ENCODE peak calls at places on chromosomes 3 and 15, in six cellular contexts. C is GM12878, T is HepG2, O is SK-N-SH, Z is A549, V is IMR-90. Y is an unnamed sample.

GRCh38 chr3:23540600-23540999 is 265.2 kb upstream of the UBE2E1 start:
- DNase-seq in C (no peak), T (peak), O (no peak), Z (no peak), V (no peak), Y (no peak)

GRCh38 chr3:141656771-141657170 is 81.3 kb upstream of the RNF7 start:
- DNase-seq in C (no peak), T (no peak), O (no peak), Z (no peak), V (peak), Y (no peak)

GRCh38 chr3:114144909-114145688 is 33.8 kb downstream of the DRD3 start:
- DNase-seq in C (no peak), T (no peak), O (no peak), Z (no peak), V (peak), Y (no peak)

GRCh38 chr3:26376131-26376530 is 246.4 kb upstream of the LRRC3B start:
- DNase-seq in C (no peak), T (no peak), O (no peak), Z (no peak), V (no peak), Y (no peak)

GRCh38 chr3:3729261-3729660 is 70.0 kb upstream of the LRRN1 start:
- DNase-seq in C (no peak), T (no peak), O (no peak), Z (no peak), V (no peak), Y (no peak)

GRCh38 chr3:14425574-14426304 is 23.3 kb downstream of the SLC6A6 start:
- DNase-seq in C (no peak), T (no peak), O (no peak), Z (no peak), V (no peak), Y (no peak)

GRCh38 chr3:171786997-171787396 is 23.3 kb downstream of the PLD1 start:
- DNase-seq in C (no peak), T (no peak), O (no peak), Z (no peak), V (no peak), Y (no peak)

GRCh38 chr3:30551927-30552326 is 54.5 kb upstream of the TGFBR2 start:
- DNase-seq in C (no peak), T (no peak), O (no peak), Z (no peak), V (no peak), Y (no peak)

GRCh38 chr3:29064085-29064484 is 216.8 kb upstream of the RBMS3 start:
- DNase-seq in C (no peak), T (no peak), O (no peak), Z (no peak), V (peak), Y (no peak)

GRCh38 chr15:33735637-33736247 is 232.6 kb upstream of the CHRM5 start:
- DNase-seq in C (no peak), T (peak), O (peak), Z (peak), V (peak), Y (no peak)

GRCh38 chr3:13703071-13703470 is 154.1 kb downstream of the FBLN2 start:
- DNase-seq in C (no peak), T (no peak), O (no peak), Z (no peak), V (no peak), Y (no peak)

GRCh38 chr15:67928666-67929065 is 88.8 kb upstream of the RNU6-1 start:
- DNase-seq in C (no peak), T (no peak), O (no peak), Z (no peak), V (no peak), Y (no peak)

GRCh38 chr15:67930720-67931119 is 90.9 kb upstream of the RNU6-1 start:
- DNase-seq in C (no peak), T (no peak), O (no peak), Z (no peak), V (no peak), Y (no peak)

GRCh38 chr15:67925182-67925581 is 85.3 kb upstream of the RNU6-1 start:
- DNase-seq in C (no peak), T (no peak), O (no peak), Z (no peak), V (no peak), Y (no peak)

GRCh38 chr15:67924359-67924974 is 84.6 kb upstream of the RNU6-1 start:
- DNase-seq in C (no peak), T (no peak), O (no peak), Z (no peak), V (no peak), Y (no peak)

DNA sequence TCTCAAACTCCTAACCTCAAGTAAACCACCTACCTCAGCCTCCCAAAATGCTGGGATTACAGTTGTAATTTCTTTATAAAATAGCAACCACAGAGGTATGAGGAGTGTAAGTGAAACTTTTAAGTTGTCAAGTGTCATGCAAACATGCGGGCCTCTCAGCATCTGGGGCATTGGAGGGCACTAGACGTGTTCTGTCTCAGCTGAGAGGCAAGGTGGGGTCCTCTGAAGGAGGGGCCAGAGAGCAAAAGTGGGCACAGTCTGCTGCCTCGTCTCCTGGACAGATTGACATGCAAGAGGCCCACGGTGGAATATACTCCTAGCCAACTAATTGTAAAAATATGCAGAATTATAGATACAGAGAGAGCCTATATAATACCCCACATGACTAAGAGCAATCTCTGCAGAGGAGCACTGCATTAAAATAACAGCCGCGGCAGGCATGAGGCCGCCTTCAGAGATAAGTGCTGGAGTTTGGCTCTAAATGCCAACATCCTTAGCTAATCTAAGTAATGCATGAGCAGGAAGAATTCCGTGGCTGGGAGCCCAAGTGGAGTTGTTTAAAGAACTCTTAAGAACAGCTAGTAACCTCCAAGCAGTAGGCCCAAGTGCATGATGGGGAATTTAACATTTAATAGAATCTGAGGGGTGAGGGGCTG is 87.8 kb upstream of the RNU6-1 start:
- DNase-seq in C (no peak), T (no peak), O (no peak), Z (no peak), V (peak), Y (no peak)
- TF ChIP-seq RAD21 in C (no peak), T (no peak), O (no peak), Z (no peak), V (peak), Y (no peak)

GRCh38 chr3:135083756-135084155 is 288.7 kb downstream of the EPHB1 start:
- DNase-seq in C (no peak), T (no peak), O (no peak), Z (no peak), V (no peak), Y (no peak)

GRCh38 chr3:135081451-135082434 is 286.7 kb downstream of the EPHB1 start:
- DNase-seq in C (no peak), T (no peak), O (no peak), Z (no peak), V (no peak), Y (no peak)

GRCh38 chr3:135084404-135084803 is 289.3 kb downstream of the EPHB1 start:
- DNase-seq in C (no peak), T (no peak), O (no peak), Z (no peak), V (no peak), Y (no peak)

GRCh38 chr3:135083179-135083578 is 288.1 kb downstream of the EPHB1 start:
- DNase-seq in C (no peak), T (no peak), O (no peak), Z (no peak), V (no peak), Y (no peak)

DNA sequence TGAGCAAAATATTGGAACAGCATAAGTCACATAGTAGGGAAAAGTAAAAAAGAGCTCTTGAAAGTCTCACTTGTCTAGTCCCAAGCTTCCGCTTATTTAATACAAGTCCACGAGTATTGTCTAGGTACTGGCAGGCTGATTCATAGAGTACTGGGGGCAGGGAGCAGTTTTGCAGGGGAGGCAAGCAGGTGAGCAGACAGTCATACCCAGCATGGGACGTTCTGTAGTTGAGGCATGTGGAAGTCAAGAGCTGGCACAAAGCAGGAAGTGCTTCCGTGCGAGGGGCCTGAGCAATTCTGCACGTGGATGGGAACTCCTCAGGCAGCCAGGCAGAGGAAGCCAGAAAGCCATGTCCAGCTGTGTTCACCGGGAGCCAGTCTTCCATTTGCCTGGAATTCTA is 287.6 kb downstream of the EPHB1 start:
- DNase-seq in C (no peak), T (no peak), O (no peak), Z (no peak), V (no peak), Y (no peak)
- TF ChIP-seq RFX5 in C (no peak), T (no peak), O (no peak), Z (no peak), V (no peak), Y (no peak)

GRCh38 chr3:156175570-156175969 is 55.2 kb downstream of the KCNAB1 start:
- DNase-seq in C (no peak), T (no peak), O (no peak), Z (no peak), V (peak), Y (no peak)
- TF ChIP-seq RAD21 in C (no peak), T (no peak), O (no peak), Z (no peak), V (no peak), Y (no peak)

DNA sequence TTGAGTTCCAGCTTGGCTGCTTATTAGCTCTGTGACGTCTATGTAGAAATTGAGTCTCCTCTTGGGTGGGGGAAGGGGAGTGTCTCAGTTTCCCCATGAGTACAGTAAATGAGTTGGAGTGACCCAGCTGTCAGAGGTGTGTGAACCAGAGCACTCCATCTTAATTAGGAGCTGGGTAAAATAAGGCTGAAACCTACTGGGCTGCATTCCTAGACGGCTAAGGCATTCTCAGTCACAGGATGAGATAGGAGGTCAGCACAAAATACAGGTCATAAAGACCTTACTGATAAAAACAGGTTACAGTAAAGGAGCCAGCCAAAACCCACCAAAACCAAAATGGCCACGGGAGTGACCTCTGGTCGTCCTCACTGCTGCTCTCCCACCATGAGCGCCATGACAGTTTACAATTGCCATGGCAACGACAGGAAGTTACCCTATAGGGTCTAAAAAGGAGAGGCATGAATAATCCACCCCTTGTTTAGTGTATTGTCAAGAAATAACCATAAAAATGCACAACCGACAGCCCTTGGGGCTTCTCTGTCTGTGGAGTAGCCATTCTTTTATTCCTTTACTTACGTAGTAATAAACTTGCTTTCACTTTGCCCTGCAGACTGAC is 222.4 kb downstream of the CACNA2D3 start:
- DNase-seq in C (no peak), T (no peak), O (no peak), Z (no peak), V (no peak), Y (no peak)
- TF ChIP-seq RFX5 in C (no peak), T (no peak), O (no peak), Z (no peak), V (no peak), Y (no peak)

DNA sequence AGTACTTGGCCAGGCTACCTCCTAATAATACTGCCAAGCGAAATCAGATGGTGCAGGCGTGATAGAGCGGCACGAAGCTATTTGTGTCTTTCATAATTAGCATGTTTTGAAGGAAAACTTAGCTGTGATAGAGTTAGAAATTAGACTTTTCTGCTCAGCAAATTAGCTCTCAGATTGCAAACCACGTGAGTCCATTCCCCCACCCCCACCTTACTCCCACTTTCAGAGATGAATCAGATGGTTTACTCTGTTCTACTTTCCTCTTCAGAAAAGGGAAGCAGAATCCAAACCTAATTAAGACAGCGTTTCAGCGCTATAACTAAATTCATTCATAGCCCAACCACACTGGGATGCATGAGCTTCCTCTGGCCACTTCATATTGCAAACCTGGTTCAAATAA is 214.6 kb downstream of the SLCO3A1 start:
- DNase-seq in C (peak), T (no peak), O (no peak), Z (no peak), V (peak), Y (no peak)
- TF ChIP-seq RAD21 in C (no peak), T (no peak), O (no peak), Z (no peak), V (no peak), Y (no peak)

DNA sequence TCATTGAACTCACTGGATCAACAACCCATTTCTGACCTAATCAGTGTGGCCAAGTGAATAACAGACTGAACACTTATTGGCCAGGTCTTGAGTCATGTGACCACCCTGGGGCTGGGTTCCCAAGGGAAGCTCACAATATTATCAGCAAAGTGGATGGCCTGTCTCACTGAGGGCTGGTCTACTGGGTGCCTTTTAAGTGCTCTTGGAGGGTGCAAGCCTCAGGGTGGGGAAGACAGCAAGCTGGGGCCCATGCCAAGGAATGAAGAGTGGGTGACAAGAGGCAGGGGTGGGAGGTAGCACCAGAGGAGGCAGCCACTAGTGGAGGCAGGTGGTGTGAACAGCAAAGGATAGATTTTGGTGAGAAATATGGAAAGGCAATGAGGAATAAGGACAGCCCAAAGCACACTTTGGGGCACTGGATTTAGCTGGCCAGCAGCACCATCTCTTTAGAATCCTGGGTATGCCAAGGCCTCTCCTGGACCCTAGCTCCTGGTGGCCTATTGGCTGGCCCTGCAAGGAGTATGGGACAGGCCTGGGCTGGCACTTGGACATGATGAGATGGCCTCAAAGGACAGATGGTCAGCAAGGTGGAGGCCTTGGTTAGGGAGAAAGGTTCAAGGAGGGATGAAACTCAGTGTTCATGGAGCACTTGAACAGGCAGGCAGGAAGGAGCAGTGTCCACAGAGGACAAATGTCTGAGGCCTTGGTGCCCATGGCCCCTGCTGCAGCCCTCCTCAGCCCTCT is 34.2 kb downstream of the HMCES start:
- DNase-seq in C (no peak), T (no peak), O (no peak), Z (no peak), V (peak), Y (no peak)
- TF ChIP-seq RFX5 in C (no peak), T (no peak), O (no peak), Z (no peak), V (no peak), Y (no peak)